ENCODE peak calls at places on chromosomes 7 and 10, in seven cellular contexts. D is colonic mucosa; X is astrocyte; P is neuronal stem cell; I is pancreas; A is sigmoid colon; K is effector memory CD4-positive, alpha-beta T cell. G is an unnamed sample. For H3K36me3, the result is how much of the 10 kb centered on the place peaks cover.

GRCh38 chr10:124711145-124711544 is 33.0 kb downstream of the FAM53B start:
- DNase-seq in D (no peak), X (no peak), P (no peak), I (no peak), A (no peak), K (no peak), G (no peak)

GRCh38 chr7:98836811-98837631 is 32.8 kb downstream of the TMEM130 start:
- DNase-seq in D (peak), X (no peak), P (peak), I (no peak), A (no peak), K (no peak), G (no peak)

GRCh38 chr7:73436031-73436929 is 2.7 kb downstream of the FZD9 start:
- DNase-seq in D (no peak), X (no peak), P (no peak), I (no peak), A (no peak), K (no peak), G (no peak)

GRCh38 chr7:94970085-94970576 is 62.7 kb downstream of the PPP1R9A start:
- DNase-seq in D (no peak), X (no peak), P (no peak), I (no peak), A (no peak), K (no peak), G (no peak)

GRCh38 chr7:40470111-40470736 is 335.4 kb downstream of the SUGCT start:
- DNase-seq in D (no peak), X (peak), P (no peak), I (no peak), A (no peak), K (no peak), G (no peak)

GRCh38 chr7:121909721-121910359 is 36.9 kb downstream of the PTPRZ1 start:
- DNase-seq in D (no peak), X (no peak), P (no peak), I (no peak), A (no peak), K (no peak), G (no peak)

GRCh38 chr7:36300696-36301350 is 88.8 kb upstream of the ANLN start:
- DNase-seq in D (no peak), X (no peak), P (no peak), I (no peak), A (peak), K (no peak), G (no peak)

GRCh38 chr10:3961082-3961481 is 176.1 kb upstream of the KLF6 start:
- DNase-seq in D (no peak), X (no peak), P (no peak), I (no peak), A (no peak), K (peak), G (peak)

GRCh38 chr7:157606140-157606539 is 269.3 kb downstream of the DNAJB6 start:
- DNase-seq in D (no peak), X (no peak), P (no peak), I (no peak), A (no peak), K (no peak), G (no peak)

GRCh38 chr7:141145630-141145982 is 71.7 kb downstream of the TMEM178B start:
- DNase-seq in D (no peak), X (no peak), P (no peak), I (no peak), A (no peak), K (no peak), G (no peak)

GRCh38 chr10:131848296-131848695 is 52.5 kb upstream of the PPP2R2D start:
- DNase-seq in D (no peak), X (no peak), P (no peak), I (peak), A (no peak), K (no peak), G (no peak)

GRCh38 chr7:17632401-17632800 is 307.9 kb downstream of the SNX13 start:
- DNase-seq in D (no peak), X (no peak), P (no peak), I (no peak), A (no peak), K (no peak), G (no peak)

GRCh38 chr7:1977876-1978441 is 254.8 kb downstream of the MAD1L1 start:
- DNase-seq in D (no peak), X (no peak), P (no peak), I (peak), A (no peak), K (no peak), G (no peak)

GRCh38 chr10:70740441-70741288 is 44.5 kb downstream of the TBATA start:
- DNase-seq in D (no peak), X (no peak), P (no peak), I (no peak), A (no peak), K (no peak), G (no peak)

GRCh38 chr10:83142074-83142563 is 997.2 kb upstream of the GHITM start:
- DNase-seq in D (no peak), X (no peak), P (no peak), I (no peak), A (no peak), K (no peak), G (no peak)

GRCh38 chr10:103295391-103296044 is 18.6 kb downstream of the INA start:
- DNase-seq in D (no peak), X (peak), P (no peak), I (no peak), A (no peak), K (no peak), G (no peak)

GRCh38 chr10:97042716-97043562 is 142.8 kb downstream of the SLIT1 start:
- DNase-seq in D (no peak), X (no peak), P (no peak), I (no peak), A (no peak), K (no peak), G (no peak)

GRCh38 chr7:17123020-17123419 is 175.4 kb upstream of the AHR start:
- DNase-seq in D (no peak), X (peak), P (no peak), I (no peak), A (no peak), K (no peak), G (no peak)

GRCh38 chr10:77463967-77464745 is 173.5 kb downstream of the KCNMA1 start:
- DNase-seq in D (no peak), X (peak), P (no peak), I (no peak), A (no peak), K (no peak), G (no peak)

GRCh38 chr7:116549370-116549769 is 24.5 kb downstream of the CAV1 start:
- DNase-seq in D (no peak), X (no peak), P (no peak), I (no peak), A (no peak), K (no peak), G (no peak)
- H3K36me3 ChIP-seq in D (under half), X (half or more), P (under half), I (under half), A (under half), K (under half), G (under half)

DNA sequence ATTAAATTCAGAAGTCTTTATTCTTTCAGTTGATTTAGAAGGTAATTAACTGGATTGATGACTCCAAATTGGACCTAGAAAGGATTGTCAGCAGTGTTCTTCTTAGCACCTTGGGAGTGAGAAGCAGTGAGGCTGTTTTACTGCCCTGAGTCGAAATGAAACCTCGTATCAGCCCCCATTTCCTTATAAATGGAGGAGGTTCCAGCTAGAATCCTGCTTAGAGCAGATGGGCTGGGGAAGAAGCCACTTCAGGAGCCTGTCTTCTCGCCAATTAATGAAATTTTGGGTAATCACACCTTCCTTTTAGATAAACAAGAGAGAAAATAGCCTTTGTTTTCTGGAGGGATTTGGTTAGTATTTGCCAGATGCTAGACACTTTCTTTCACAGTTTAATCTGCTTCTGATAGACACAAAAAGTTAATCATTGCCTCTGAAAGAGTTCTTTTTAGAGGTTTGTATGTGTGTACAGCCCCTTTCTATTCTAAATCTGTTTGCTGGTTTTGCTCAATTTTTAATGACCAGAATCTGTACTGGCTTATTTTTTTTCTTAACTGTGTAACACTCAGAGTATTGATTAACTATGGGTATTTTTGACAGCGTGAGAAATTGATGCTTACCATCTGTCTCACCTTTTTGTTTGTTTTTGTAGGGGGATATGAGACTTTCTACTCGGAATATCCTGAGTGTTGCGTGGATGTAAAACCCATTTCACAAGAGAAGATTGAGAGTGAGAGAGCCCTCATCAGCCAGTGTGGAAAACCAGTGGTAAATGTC is 4.6 kb downstream of the DUSP5 start:
- DNase-seq in D (no peak), X (no peak), P (no peak), I (no peak), A (no peak), K (no peak), G (no peak)
- H3K27ac ChIP-seq in D (peak), X (peak), P (no peak), I (peak), A (peak), K (peak), G (no peak)

GRCh38 chr10:95327367-95327766 is 36.6 kb upstream of the PDLIM1 start:
- DNase-seq in D (no peak), X (peak), P (no peak), I (no peak), A (peak), K (no peak), G (no peak)

GRCh38 chr10:95321554-95322301 is 30.9 kb upstream of the PDLIM1 start:
- DNase-seq in D (no peak), X (no peak), P (no peak), I (no peak), A (no peak), K (no peak), G (no peak)

GRCh38 chr10:95325863-95326262 is 35.1 kb upstream of the PDLIM1 start:
- DNase-seq in D (no peak), X (no peak), P (no peak), I (no peak), A (no peak), K (no peak), G (no peak)

GRCh38 chr10:95326396-95326795 is 35.6 kb upstream of the PDLIM1 start:
- DNase-seq in D (no peak), X (no peak), P (no peak), I (no peak), A (peak), K (no peak), G (no peak)

GRCh38 chr10:95324436-95325268 is 33.8 kb upstream of the PDLIM1 start:
- DNase-seq in D (no peak), X (no peak), P (no peak), I (no peak), A (no peak), K (no peak), G (no peak)
- H3K36me3 ChIP-seq in D (under half), X (under half), P (under half), I (under half), A (half or more), K (under half), G (under half)

DNA sequence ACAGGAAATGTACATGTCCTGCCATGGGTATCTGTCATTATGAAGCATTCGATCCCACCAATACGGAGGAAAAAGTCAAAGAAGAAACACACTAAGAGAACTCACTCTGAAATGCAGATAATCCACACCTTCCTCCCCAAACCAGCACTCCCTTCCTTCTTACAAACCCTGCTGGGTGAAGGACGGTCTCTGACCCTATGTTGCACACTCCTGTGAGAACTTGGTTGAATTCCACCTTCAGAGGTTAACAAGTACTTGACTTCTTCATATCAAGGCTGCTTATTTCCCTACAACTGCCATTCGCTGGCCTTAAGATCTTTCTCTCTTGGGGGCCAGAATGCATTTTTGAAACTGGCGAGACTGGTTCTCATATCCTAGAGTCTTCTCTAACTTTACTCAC is 16.6 kb downstream of the YWHAG start:
- DNase-seq in D (no peak), X (no peak), P (no peak), I (no peak), A (peak), K (no peak), G (no peak)
- H3K27ac ChIP-seq in D (no peak), X (no peak), P (no peak), I (no peak), A (no peak), K (no peak), G (no peak)

DNA sequence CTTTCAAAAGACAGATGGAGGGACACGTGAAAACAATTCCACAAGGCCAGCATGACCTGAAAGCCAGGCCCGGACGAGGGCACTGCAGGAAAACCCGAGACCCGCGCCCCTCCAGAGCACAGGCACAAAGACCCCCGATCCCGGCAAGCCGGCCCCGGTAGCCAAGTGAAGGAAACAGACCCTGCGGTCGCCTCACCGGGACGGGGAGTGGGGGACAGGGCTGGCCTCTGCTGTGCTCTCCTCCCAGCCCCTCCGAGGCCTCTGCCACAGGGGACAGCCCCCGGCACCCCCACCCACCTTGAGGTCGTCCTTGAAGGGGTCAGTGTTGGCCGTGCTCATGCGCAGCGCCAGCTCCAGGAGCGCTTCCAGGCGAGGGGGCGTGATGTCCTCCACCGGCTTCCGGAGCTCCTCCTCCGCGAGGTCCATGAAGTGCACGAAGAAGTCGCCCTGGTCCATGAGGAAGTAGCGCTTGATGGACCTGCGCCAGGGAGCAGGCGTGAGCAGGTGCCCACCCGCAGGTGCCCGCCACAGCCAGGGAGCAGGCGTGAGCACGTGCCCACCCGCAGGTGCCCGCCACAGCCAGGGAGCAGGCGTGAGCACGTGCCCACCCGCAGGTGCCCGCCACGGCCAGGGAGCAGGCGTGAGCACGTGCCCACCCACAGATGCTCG is 11.3 kb upstream of the ADAM8 start:
- DNase-seq in D (no peak), X (no peak), P (no peak), I (no peak), A (no peak), K (no peak), G (no peak)
- H3K36me3 ChIP-seq in D (under half), X (under half), P (half or more), I (under half), A (half or more), K (half or more), G (under half)

GRCh38 chr10:114874827-114875541 is 53.4 kb downstream of the FHIP2A start:
- DNase-seq in D (no peak), X (peak), P (peak), I (no peak), A (no peak), K (no peak), G (no peak)

GRCh38 chr10:114867365-114867764 is 45.8 kb downstream of the FHIP2A start:
- DNase-seq in D (no peak), X (no peak), P (no peak), I (no peak), A (no peak), K (no peak), G (no peak)

GRCh38 chr10:114872519-114873087 is 51.0 kb downstream of the FHIP2A start:
- DNase-seq in D (no peak), X (no peak), P (no peak), I (no peak), A (no peak), K (no peak), G (no peak)

GRCh38 chr10:114868801-114869200 is 47.2 kb downstream of the FHIP2A start:
- DNase-seq in D (no peak), X (no peak), P (no peak), I (no peak), A (no peak), K (no peak), G (no peak)

GRCh38 chr10:114869500-114869899 is 47.9 kb downstream of the FHIP2A start:
- DNase-seq in D (no peak), X (peak), P (no peak), I (no peak), A (no peak), K (no peak), G (no peak)
- H3K27ac ChIP-seq in D (no peak), X (peak), P (no peak), I (no peak), A (no peak), K (no peak), G (no peak)

DNA sequence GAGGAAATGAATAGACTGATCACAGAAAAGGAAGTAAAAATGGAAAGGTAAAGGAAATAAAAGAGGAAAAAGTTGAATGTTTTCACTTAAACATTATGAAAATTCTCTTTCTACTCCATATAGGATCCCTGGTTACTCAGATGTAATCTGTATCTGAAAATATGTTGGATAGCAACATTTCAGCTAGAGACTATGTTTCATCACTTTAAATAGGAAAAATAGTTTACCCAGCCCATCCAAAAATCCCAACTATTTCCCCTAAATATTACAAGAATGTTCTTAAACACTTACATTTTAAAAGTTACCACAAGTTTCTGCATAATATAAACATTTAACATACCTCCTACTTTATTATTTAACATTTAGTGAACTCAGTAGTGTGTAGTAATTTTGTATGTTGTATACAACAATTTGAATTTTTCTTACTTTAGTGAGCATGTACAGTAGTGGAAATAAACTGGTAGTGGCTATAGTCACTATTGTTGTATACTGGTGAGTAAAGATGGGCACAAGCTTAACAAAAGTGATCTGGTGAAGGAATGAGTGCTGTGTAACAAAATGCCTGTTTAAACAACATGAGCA is 27.1 kb downstream of the SLF2 start:
- DNase-seq in D (no peak), X (no peak), P (no peak), I (no peak), A (no peak), K (no peak), G (no peak)
- H3K36me3 ChIP-seq in D (under half), X (under half), P (half or more), I (under half), A (half or more), K (under half), G (under half)

GRCh38 chr10:105188737-105189463 is 547.8 kb downstream of the SORCS3 start:
- DNase-seq in D (no peak), X (peak), P (no peak), I (no peak), A (no peak), K (no peak), G (no peak)
- H3K27ac ChIP-seq in D (no peak), X (peak), P (no peak), I (no peak), A (no peak), K (no peak), G (no peak)

DNA sequence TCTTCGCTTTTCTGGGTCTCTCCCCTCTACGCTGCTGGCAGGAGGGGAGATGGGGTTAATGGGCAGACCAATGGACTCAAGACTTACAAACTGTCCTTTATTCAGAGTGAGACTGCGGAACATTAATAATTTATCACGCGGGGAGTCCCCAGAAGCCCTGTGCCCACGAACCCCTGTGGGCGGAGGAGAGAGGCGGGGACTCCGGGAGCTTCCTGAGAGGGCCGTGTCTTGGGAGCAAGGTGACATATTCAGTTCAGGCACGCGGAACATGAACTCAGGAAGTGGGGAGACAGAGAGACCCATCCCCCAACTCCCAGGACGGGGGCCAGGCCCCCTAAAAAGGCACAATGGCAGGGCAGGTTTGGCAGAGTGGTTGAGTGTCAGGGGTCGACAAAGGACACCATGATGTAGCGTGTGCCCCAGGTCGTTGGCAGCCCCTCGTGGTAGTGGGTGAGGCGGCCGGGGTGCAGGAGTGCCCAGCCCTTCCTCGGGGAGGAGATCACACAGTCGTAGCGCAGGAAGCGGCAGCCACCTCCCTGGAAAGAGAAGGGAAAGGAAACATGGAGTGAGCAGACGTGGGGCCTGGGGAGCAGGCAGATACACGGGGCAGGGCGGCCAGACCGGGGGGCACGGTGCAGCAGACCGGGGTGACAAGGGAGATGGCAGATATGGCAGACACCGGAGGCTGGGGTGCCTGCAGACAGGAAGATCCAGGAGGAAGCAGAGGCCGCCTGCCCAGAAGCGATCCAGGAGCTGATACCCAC is 5.2 kb upstream of the MOGAT3 start:
- DNase-seq in D (no peak), X (no peak), P (no peak), I (no peak), A (no peak), K (no peak), G (no peak)
- H3K36me3 ChIP-seq in D (under half), X (under half), P (under half), I (under half), A (under half), K (under half), G (under half)

G was measured in CD8-positive, alpha-beta T cell.